ENCODE peak calls at places on chromosomes 13 and 19, in four cellular contexts. One of them, this sample, is unnamed. For H3K36me3 and H3K27me3, the result is how much of the 10 kb centered on the place peaks cover.

GRCh38 chr13:45306966-45307365 is 34.0 kb downstream of the TPT1 start:
- DNase-seq in naive thymus-derived CD4-positive, alpha-beta T cell: no peak
- DNase-seq in IMR-90: no peak
- DNase-seq in cardiac muscle cell: no peak
- DNase-seq in this sample: no peak

GRCh38 chr19:41699231-41699967 is 9.0 kb upstream of the CEACAM5 start:
- DNase-seq in cardiac muscle cell: no peak
- DNase-seq in IMR-90: no peak
- DNase-seq in naive thymus-derived CD4-positive, alpha-beta T cell: no peak
- DNase-seq in this sample: no peak

GRCh38 chr19:18612772-18613588 is at the start of gene TMEM59L:
- DNase-seq in cardiac muscle cell: no peak
- DNase-seq in IMR-90: no peak
- DNase-seq in naive thymus-derived CD4-positive, alpha-beta T cell: peak
- DNase-seq in this sample: peak

GRCh38 chr19:41882568-41883462 is at the start of gene ARHGEF1:
- DNase-seq in naive thymus-derived CD4-positive, alpha-beta T cell: peak
- DNase-seq in cardiac muscle cell: peak
- DNase-seq in IMR-90: no peak
- DNase-seq in this sample: peak

GRCh38 chr19:2084993-2085720 is 11.0 kb downstream of the MOB3A start:
- DNase-seq in IMR-90: no peak
- DNase-seq in cardiac muscle cell: peak
- DNase-seq in naive thymus-derived CD4-positive, alpha-beta T cell: peak
- DNase-seq in this sample: no peak

GRCh38 chr19:5789886-5790572 is 934 bp downstream of the DUS3L start:
- DNase-seq in IMR-90: no peak
- DNase-seq in cardiac muscle cell: no peak
- DNase-seq in naive thymus-derived CD4-positive, alpha-beta T cell: no peak
- DNase-seq in this sample: no peak

GRCh38 chr13:113980489-113981064 is 6.7 kb upstream of the C13orf46 start:
- DNase-seq in IMR-90: no peak
- DNase-seq in naive thymus-derived CD4-positive, alpha-beta T cell: no peak
- DNase-seq in cardiac muscle cell: no peak
- DNase-seq in this sample: no peak

GRCh38 chr19:38557205-38557799 is 60.5 kb downstream of the MAP4K1 start:
- DNase-seq in IMR-90: no peak
- DNase-seq in naive thymus-derived CD4-positive, alpha-beta T cell: no peak
- DNase-seq in cardiac muscle cell: no peak
- DNase-seq in this sample: no peak

GRCh38 chr13:93714171-93714570 is 487.6 kb downstream of the GPC6 start:
- DNase-seq in IMR-90: peak
- DNase-seq in naive thymus-derived CD4-positive, alpha-beta T cell: no peak
- DNase-seq in cardiac muscle cell: no peak
- DNase-seq in this sample: no peak

GRCh38 chr19:42531313-42531712 is 3.0 kb upstream of the CEACAM1 start:
- DNase-seq in IMR-90: no peak
- DNase-seq in naive thymus-derived CD4-positive, alpha-beta T cell: no peak
- DNase-seq in cardiac muscle cell: no peak
- DNase-seq in this sample: no peak

GRCh38 chr13:20465218-20465879 is 60.3 kb downstream of the CRYL1 start:
- DNase-seq in IMR-90: peak
- DNase-seq in naive thymus-derived CD4-positive, alpha-beta T cell: no peak
- DNase-seq in cardiac muscle cell: peak
- DNase-seq in this sample: no peak

GRCh38 chr13:90622547-90622946 is 724.9 kb upstream of the MIR17HG start:
- DNase-seq in naive thymus-derived CD4-positive, alpha-beta T cell: no peak
- DNase-seq in IMR-90: no peak
- DNase-seq in cardiac muscle cell: peak
- DNase-seq in this sample: no peak

GRCh38 chr19:45149129-45149528 is 11.7 kb downstream of the NKPD1 start:
- DNase-seq in cardiac muscle cell: no peak
- DNase-seq in IMR-90: no peak
- DNase-seq in naive thymus-derived CD4-positive, alpha-beta T cell: no peak
- DNase-seq in this sample: no peak
- H3K36me3 ChIP-seq in cardiac muscle cell: under half
- H3K36me3 ChIP-seq in IMR-90: under half
- H3K36me3 ChIP-seq in naive thymus-derived CD4-positive, alpha-beta T cell: under half
- H3K36me3 ChIP-seq in this sample: under half

DNA sequence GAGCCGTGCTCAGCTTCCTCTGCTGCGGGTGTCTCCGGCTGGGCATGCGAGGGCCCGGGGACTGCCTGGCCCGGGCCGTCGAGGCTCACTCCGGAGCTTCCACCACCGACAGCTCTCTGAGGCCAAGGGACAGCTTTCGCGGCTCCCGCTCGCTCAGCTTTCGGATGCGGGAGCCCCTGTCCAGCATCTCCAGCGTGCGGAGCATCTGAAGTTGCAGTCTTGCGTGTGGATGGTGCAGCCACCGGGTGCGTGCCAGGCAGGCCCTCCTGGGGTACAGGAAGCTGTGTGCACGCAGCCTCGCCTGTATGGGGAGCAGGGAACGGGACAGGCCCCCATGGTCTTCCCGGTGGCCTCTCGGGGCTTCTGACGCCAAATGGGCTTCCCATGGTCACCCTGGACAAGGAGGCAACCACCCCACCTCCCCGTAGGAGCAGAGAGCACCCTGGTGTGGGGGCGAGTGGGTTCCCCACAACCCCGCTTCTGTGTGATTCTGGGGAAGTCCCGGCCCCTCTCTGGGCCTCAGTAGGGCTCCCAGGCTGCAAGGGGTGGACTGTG is 1.2 kb downstream of the S1PR4 start:
- DNase-seq in naive thymus-derived CD4-positive, alpha-beta T cell: no peak
- DNase-seq in cardiac muscle cell: no peak
- DNase-seq in IMR-90: no peak
- DNase-seq in this sample: peak
- H3K4me3 ChIP-seq in naive thymus-derived CD4-positive, alpha-beta T cell: peak
- H3K4me3 ChIP-seq in cardiac muscle cell: no peak
- H3K4me3 ChIP-seq in IMR-90: no peak
- H3K4me3 ChIP-seq in this sample: no peak

GRCh38 chr19:1007399-1007745 is 7.2 kb downstream of the GRIN3B start:
- DNase-seq in naive thymus-derived CD4-positive, alpha-beta T cell: no peak
- DNase-seq in IMR-90: no peak
- DNase-seq in cardiac muscle cell: no peak
- DNase-seq in this sample: no peak

GRCh38 chr19:1004204-1004802 is 4.1 kb downstream of the GRIN3B start:
- DNase-seq in IMR-90: no peak
- DNase-seq in cardiac muscle cell: no peak
- DNase-seq in naive thymus-derived CD4-positive, alpha-beta T cell: no peak
- DNase-seq in this sample: peak

GRCh38 chr19:1006711-1007398 is 6.6 kb downstream of the GRIN3B start:
- DNase-seq in cardiac muscle cell: no peak
- DNase-seq in naive thymus-derived CD4-positive, alpha-beta T cell: no peak
- DNase-seq in IMR-90: no peak
- DNase-seq in this sample: no peak

GRCh38 chr19:1003283-1003682 is 3.1 kb downstream of the GRIN3B start:
- DNase-seq in IMR-90: no peak
- DNase-seq in cardiac muscle cell: no peak
- DNase-seq in naive thymus-derived CD4-positive, alpha-beta T cell: no peak
- DNase-seq in this sample: no peak

GRCh38 chr19:1004803-1005664 is 4.8 kb downstream of the GRIN3B start:
- DNase-seq in cardiac muscle cell: no peak
- DNase-seq in naive thymus-derived CD4-positive, alpha-beta T cell: no peak
- DNase-seq in IMR-90: no peak
- DNase-seq in this sample: no peak
- H3K27me3 ChIP-seq in cardiac muscle cell: under half
- H3K27me3 ChIP-seq in naive thymus-derived CD4-positive, alpha-beta T cell: under half
- H3K27me3 ChIP-seq in IMR-90: under half
- H3K27me3 ChIP-seq in this sample: under half

DNA sequence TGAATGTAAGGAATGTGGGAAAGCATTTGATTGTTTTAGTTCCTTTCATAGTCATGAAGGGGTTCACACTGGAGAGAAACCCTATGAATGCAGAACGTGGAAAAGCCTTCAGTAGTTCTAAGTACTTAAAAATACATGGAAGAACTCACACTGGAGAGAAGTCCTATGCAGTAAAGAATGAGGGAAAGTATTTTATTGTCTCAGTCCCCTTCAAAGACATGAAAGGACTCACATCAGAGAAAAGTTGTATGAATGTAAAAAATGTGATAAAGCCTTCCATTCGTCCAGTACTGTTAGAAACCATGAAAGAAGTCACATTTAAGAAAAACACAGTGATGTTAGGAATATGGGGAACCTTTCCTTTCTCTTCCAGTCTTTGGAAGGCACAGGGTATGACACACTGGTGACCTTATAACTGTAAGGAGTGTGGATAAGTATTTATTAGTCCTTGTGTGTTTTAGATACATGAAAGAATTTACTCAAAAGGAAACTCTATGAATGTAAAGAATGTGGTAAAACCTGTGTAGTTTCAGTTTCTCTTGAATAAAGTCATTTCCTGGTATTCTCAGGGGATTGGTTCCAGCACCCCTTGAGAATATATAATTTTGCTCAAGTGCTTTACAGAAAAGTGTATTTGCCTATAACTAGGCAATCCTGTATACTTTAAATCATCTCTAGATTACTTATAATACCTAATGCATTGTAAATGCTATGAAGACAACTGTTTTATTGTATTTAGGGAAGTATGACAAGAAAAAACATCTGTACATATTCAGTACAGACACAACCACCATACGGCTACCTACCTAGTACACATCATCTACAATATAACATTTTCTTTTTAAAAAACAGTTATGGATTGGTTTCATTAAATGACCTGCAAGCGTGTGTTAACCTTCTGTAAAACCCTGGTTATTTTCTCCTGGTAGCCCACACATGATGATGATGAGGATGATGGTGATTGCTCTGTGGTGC is 52.8 kb downstream of the ZNF823 start:
- DNase-seq in naive thymus-derived CD4-positive, alpha-beta T cell: no peak
- DNase-seq in cardiac muscle cell: no peak
- DNase-seq in IMR-90: no peak
- DNase-seq in this sample: no peak
- H3K36me3 ChIP-seq in naive thymus-derived CD4-positive, alpha-beta T cell: under half
- H3K36me3 ChIP-seq in cardiac muscle cell: under half
- H3K36me3 ChIP-seq in IMR-90: under half
- H3K36me3 ChIP-seq in this sample: under half

DNA sequence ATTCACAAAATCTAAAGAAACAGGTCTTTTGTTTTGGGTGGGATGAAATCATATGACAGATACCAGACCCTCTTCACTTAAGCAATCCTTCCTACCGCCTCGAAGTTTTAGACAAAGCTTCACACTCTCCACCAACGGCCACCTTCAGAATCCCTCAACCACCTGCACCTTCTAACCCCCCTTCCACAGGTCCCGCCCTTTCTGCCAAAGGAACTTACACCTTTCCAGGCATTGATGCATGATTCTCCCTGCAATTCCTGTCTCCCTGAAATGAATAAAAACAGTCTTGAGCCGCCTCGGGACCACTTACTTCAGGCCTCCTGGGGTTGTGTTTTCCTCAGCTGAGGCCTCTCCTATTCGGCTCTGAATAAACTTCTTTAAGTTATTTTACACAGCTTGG is 869 bp downstream of the ZNF433 start:
- DNase-seq in cardiac muscle cell: no peak
- DNase-seq in naive thymus-derived CD4-positive, alpha-beta T cell: no peak
- DNase-seq in IMR-90: no peak
- DNase-seq in this sample: peak
- H3K4me3 ChIP-seq in cardiac muscle cell: peak
- H3K4me3 ChIP-seq in naive thymus-derived CD4-positive, alpha-beta T cell: no peak
- H3K4me3 ChIP-seq in IMR-90: peak
- H3K4me3 ChIP-seq in this sample: no peak

GRCh38 chr13:79593611-79594275 is 112.8 kb downstream of the NDFIP2 start:
- DNase-seq in cardiac muscle cell: peak
- DNase-seq in naive thymus-derived CD4-positive, alpha-beta T cell: no peak
- DNase-seq in IMR-90: peak
- DNase-seq in this sample: no peak
- H3K27me3 ChIP-seq in cardiac muscle cell: under half
- H3K27me3 ChIP-seq in naive thymus-derived CD4-positive, alpha-beta T cell: under half
- H3K27me3 ChIP-seq in IMR-90: under half
- H3K27me3 ChIP-seq in this sample: under half

This sample was measured in H7.